ENCODE peak calls at places on chromosomes 12 and 14, in six cellular contexts. One of them, this sample, is unnamed.

GRCh38 chr12:53611304-53611703 is 14.9 kb downstream of the ATF7 start:
- DNase-seq in endothelial cell: no peak
- DNase-seq in NT2/D1: no peak
- DNase-seq in NCI-H510A treated with DMSO at 0.1 percent for 48 hours: no peak
- DNase-seq in upper lobe of right lung: no peak
- DNase-seq in left lobe of liver: no peak
- DNase-seq in this sample: no peak

GRCh38 chr12:52964556-52965336 is 15.8 kb downstream of the KRT18 start:
- DNase-seq in NCI-H510A treated with DMSO at 0.1 percent for 48 hours: no peak
- DNase-seq in upper lobe of right lung: no peak
- DNase-seq in endothelial cell: no peak
- DNase-seq in NT2/D1: no peak
- DNase-seq in left lobe of liver: no peak
- DNase-seq in this sample: no peak

GRCh38 chr12:122725452-122725851 is 5.2 kb downstream of the HCAR1 start:
- DNase-seq in NT2/D1: no peak
- DNase-seq in upper lobe of right lung: no peak
- DNase-seq in NCI-H510A treated with DMSO at 0.1 percent for 48 hours: no peak
- DNase-seq in endothelial cell: no peak
- DNase-seq in left lobe of liver: no peak
- DNase-seq in this sample: no peak

GRCh38 chr12:113727651-113728061 is 238.5 kb downstream of the RBM19 start:
- DNase-seq in left lobe of liver: no peak
- DNase-seq in upper lobe of right lung: no peak
- DNase-seq in NT2/D1: no peak
- DNase-seq in endothelial cell: no peak
- DNase-seq in NCI-H510A treated with DMSO at 0.1 percent for 48 hours: no peak
- DNase-seq in this sample: no peak

GRCh38 chr12:19916982-19917381 is 451.4 kb upstream of the PDE3A start:
- DNase-seq in NCI-H510A treated with DMSO at 0.1 percent for 48 hours: peak
- DNase-seq in left lobe of liver: no peak
- DNase-seq in upper lobe of right lung: no peak
- DNase-seq in endothelial cell: no peak
- DNase-seq in NT2/D1: no peak
- DNase-seq in this sample: no peak

GRCh38 chr14:23695220-23695999 is 59.2 kb downstream of the DHRS2 start:
- DNase-seq in NT2/D1: no peak
- DNase-seq in left lobe of liver: no peak
- DNase-seq in NCI-H510A treated with DMSO at 0.1 percent for 48 hours: no peak
- DNase-seq in endothelial cell: peak
- DNase-seq in upper lobe of right lung: no peak
- DNase-seq in this sample: peak

GRCh38 chr12:114131824-114132223 is 165.7 kb upstream of the RBM19 start:
- DNase-seq in endothelial cell: no peak
- DNase-seq in upper lobe of right lung: no peak
- DNase-seq in NT2/D1: peak
- DNase-seq in NCI-H510A treated with DMSO at 0.1 percent for 48 hours: no peak
- DNase-seq in left lobe of liver: no peak
- DNase-seq in this sample: no peak

GRCh38 chr14:56118611-56119181 is 485 bp downstream of the PELI2 start:
- DNase-seq in NCI-H510A treated with DMSO at 0.1 percent for 48 hours: no peak
- DNase-seq in upper lobe of right lung: peak
- DNase-seq in NT2/D1: no peak
- DNase-seq in endothelial cell: peak
- DNase-seq in left lobe of liver: peak
- DNase-seq in this sample: peak

GRCh38 chr14:63510538-63510937 is 32.6 kb downstream of the PPP2R5E start:
- DNase-seq in left lobe of liver: no peak
- DNase-seq in upper lobe of right lung: no peak
- DNase-seq in endothelial cell: no peak
- DNase-seq in NCI-H510A treated with DMSO at 0.1 percent for 48 hours: no peak
- DNase-seq in NT2/D1: no peak
- DNase-seq in this sample: no peak

GRCh38 chr12:6823161-6824084 is 1.8 kb downstream of the GPR162 start:
- DNase-seq in left lobe of liver: no peak
- DNase-seq in NT2/D1: no peak
- DNase-seq in endothelial cell: no peak
- DNase-seq in upper lobe of right lung: no peak
- DNase-seq in NCI-H510A treated with DMSO at 0.1 percent for 48 hours: no peak
- DNase-seq in this sample: no peak

GRCh38 chr12:4807813-4808212 is 87.6 kb downstream of the GALNT8 start:
- DNase-seq in upper lobe of right lung: no peak
- DNase-seq in NCI-H510A treated with DMSO at 0.1 percent for 48 hours: no peak
- DNase-seq in NT2/D1: no peak
- DNase-seq in endothelial cell: no peak
- DNase-seq in left lobe of liver: no peak
- DNase-seq in this sample: no peak

GRCh38 chr14:90256354-90257131 is at the start of gene PSMC1:
- DNase-seq in endothelial cell: peak
- DNase-seq in left lobe of liver: peak
- DNase-seq in upper lobe of right lung: peak
- DNase-seq in NCI-H510A treated with DMSO at 0.1 percent for 48 hours: peak
- DNase-seq in NT2/D1: peak
- DNase-seq in this sample: peak

GRCh38 chr12:18753481-18754117 is 15.7 kb downstream of the CAPZA3 start:
- DNase-seq in NCI-H510A treated with DMSO at 0.1 percent for 48 hours: no peak
- DNase-seq in NT2/D1: peak
- DNase-seq in upper lobe of right lung: no peak
- DNase-seq in left lobe of liver: peak
- DNase-seq in endothelial cell: peak
- DNase-seq in this sample: no peak

GRCh38 chr12:32821293-32822089 is 65.8 kb upstream of the YARS2 start:
- DNase-seq in endothelial cell: no peak
- DNase-seq in NT2/D1: no peak
- DNase-seq in left lobe of liver: no peak
- DNase-seq in NCI-H510A treated with DMSO at 0.1 percent for 48 hours: no peak
- DNase-seq in upper lobe of right lung: no peak
- DNase-seq in this sample: no peak

GRCh38 chr12:132955094-132955932 is 793 bp downstream of the ZNF605 start:
- DNase-seq in NCI-H510A treated with DMSO at 0.1 percent for 48 hours: peak
- DNase-seq in endothelial cell: peak
- DNase-seq in NT2/D1: no peak
- DNase-seq in left lobe of liver: peak
- DNase-seq in upper lobe of right lung: peak
- DNase-seq in this sample: peak

GRCh38 chr12:123939716-123940626 is 32.7 kb downstream of the CCDC92 start:
- DNase-seq in left lobe of liver: no peak
- DNase-seq in endothelial cell: no peak
- DNase-seq in NT2/D1: no peak
- DNase-seq in NCI-H510A treated with DMSO at 0.1 percent for 48 hours: no peak
- DNase-seq in upper lobe of right lung: no peak
- DNase-seq in this sample: no peak

GRCh38 chr14:105388110-105388951 is 10.0 kb upstream of the TEX22 start:
- DNase-seq in endothelial cell: no peak
- DNase-seq in left lobe of liver: no peak
- DNase-seq in NT2/D1: no peak
- DNase-seq in upper lobe of right lung: no peak
- DNase-seq in NCI-H510A treated with DMSO at 0.1 percent for 48 hours: no peak
- DNase-seq in this sample: no peak

GRCh38 chr12:58443981-58444371 is 476.3 kb downstream of the LRIG3 start:
- DNase-seq in endothelial cell: no peak
- DNase-seq in NCI-H510A treated with DMSO at 0.1 percent for 48 hours: peak
- DNase-seq in upper lobe of right lung: no peak
- DNase-seq in left lobe of liver: no peak
- DNase-seq in NT2/D1: no peak
- DNase-seq in this sample: no peak

GRCh38 chr12:6157482-6157881 is 33.0 kb upstream of the VWF start:
- DNase-seq in NCI-H510A treated with DMSO at 0.1 percent for 48 hours: no peak
- DNase-seq in endothelial cell: no peak
- DNase-seq in left lobe of liver: no peak
- DNase-seq in NT2/D1: no peak
- DNase-seq in upper lobe of right lung: no peak
- DNase-seq in this sample: no peak

GRCh38 chr14:104189629-104190335 is 51.4 kb downstream of the KIF26A start:
- DNase-seq in endothelial cell: no peak
- DNase-seq in NT2/D1: no peak
- DNase-seq in upper lobe of right lung: no peak
- DNase-seq in NCI-H510A treated with DMSO at 0.1 percent for 48 hours: no peak
- DNase-seq in left lobe of liver: no peak
- DNase-seq in this sample: no peak

GRCh38 chr14:99121027-99121875 is 150.7 kb downstream of the BCL11B start:
- DNase-seq in left lobe of liver: peak
- DNase-seq in upper lobe of right lung: no peak
- DNase-seq in NT2/D1: no peak
- DNase-seq in NCI-H510A treated with DMSO at 0.1 percent for 48 hours: no peak
- DNase-seq in endothelial cell: no peak
- DNase-seq in this sample: no peak

GRCh38 chr14:23171251-23171975 is 12.0 kb downstream of the SLC7A8 start:
- DNase-seq in upper lobe of right lung: no peak
- DNase-seq in left lobe of liver: no peak
- DNase-seq in endothelial cell: no peak
- DNase-seq in NT2/D1: no peak
- DNase-seq in NCI-H510A treated with DMSO at 0.1 percent for 48 hours: no peak
- DNase-seq in this sample: no peak

GRCh38 chr14:60204104-60204842 is 39.1 kb upstream of the DHRS7 start:
- DNase-seq in NCI-H510A treated with DMSO at 0.1 percent for 48 hours: no peak
- DNase-seq in upper lobe of right lung: no peak
- DNase-seq in endothelial cell: no peak
- DNase-seq in NT2/D1: no peak
- DNase-seq in left lobe of liver: no peak
- DNase-seq in this sample: no peak

GRCh38 chr14:91114079-91115065 is 499 bp downstream of the DGLUCY start:
- DNase-seq in upper lobe of right lung: peak
- DNase-seq in NT2/D1: peak
- DNase-seq in endothelial cell: peak
- DNase-seq in NCI-H510A treated with DMSO at 0.1 percent for 48 hours: peak
- DNase-seq in left lobe of liver: peak
- DNase-seq in this sample: peak

GRCh38 chr14:60266021-60266937 is 17.3 kb downstream of the PPM1A start:
- DNase-seq in NCI-H510A treated with DMSO at 0.1 percent for 48 hours: no peak
- DNase-seq in upper lobe of right lung: no peak
- DNase-seq in NT2/D1: no peak
- DNase-seq in left lobe of liver: no peak
- DNase-seq in endothelial cell: peak
- DNase-seq in this sample: no peak

GRCh38 chr12:1533602-1534304 is 60.6 kb downstream of the FBXL14 start:
- DNase-seq in NCI-H510A treated with DMSO at 0.1 percent for 48 hours: no peak
- DNase-seq in left lobe of liver: no peak
- DNase-seq in endothelial cell: no peak
- DNase-seq in upper lobe of right lung: peak
- DNase-seq in NT2/D1: no peak
- DNase-seq in this sample: no peak

GRCh38 chr12:109704371-109705098 is 9.1 kb upstream of the FAM222A start:
- DNase-seq in endothelial cell: no peak
- DNase-seq in NCI-H510A treated with DMSO at 0.1 percent for 48 hours: no peak
- DNase-seq in left lobe of liver: no peak
- DNase-seq in NT2/D1: no peak
- DNase-seq in upper lobe of right lung: no peak
- DNase-seq in this sample: no peak

GRCh38 chr12:127559349-127560040 is 707.5 kb upstream of the TMEM132C start:
- DNase-seq in NCI-H510A treated with DMSO at 0.1 percent for 48 hours: peak
- DNase-seq in NT2/D1: peak
- DNase-seq in upper lobe of right lung: no peak
- DNase-seq in left lobe of liver: no peak
- DNase-seq in endothelial cell: peak
- DNase-seq in this sample: peak

GRCh38 chr12:38653650-38654049 is 251.7 kb downstream of the CPNE8 start:
- DNase-seq in NT2/D1: no peak
- DNase-seq in endothelial cell: no peak
- DNase-seq in left lobe of liver: no peak
- DNase-seq in NCI-H510A treated with DMSO at 0.1 percent for 48 hours: no peak
- DNase-seq in upper lobe of right lung: no peak
- DNase-seq in this sample: no peak

GRCh38 chr14:106318700-106319099 is 792.3 kb downstream of the TMEM121 start:
- DNase-seq in upper lobe of right lung: no peak
- DNase-seq in endothelial cell: no peak
- DNase-seq in NCI-H510A treated with DMSO at 0.1 percent for 48 hours: no peak
- DNase-seq in NT2/D1: no peak
- DNase-seq in left lobe of liver: no peak
- DNase-seq in this sample: no peak

This sample was measured in psoas muscle.